ENCODE peak calls at places on chromosomes 6 and 20, in nine cellular contexts. I is cardiac muscle cell; V is upper lobe of right lung; W is SHP77 treated with DMSO at 0.1 percent for 48 hours; T is activated CD4-positive, CD25-positive, alpha-beta regulatory T cell; N is DMS153; B is T-helper 2 cell; O is neural progenitor cell; U is fibroblast of villous mesenchyme. S is an unnamed sample.

GRCh38 chr20:51423810-51424209 is 118.7 kb downstream of the NFATC2 start:
- DNase-seq in I (no peak), V (no peak), W (no peak), T (no peak), N (no peak), B (no peak), O (peak), U (no peak), S (no peak)

GRCh38 chr6:169654590-169655391 is 47.0 kb downstream of the WDR27 start:
- DNase-seq in I (peak), V (peak), W (no peak), T (peak), N (no peak), B (peak), O (no peak), U (peak), S (peak)

GRCh38 chr6:85402071-85402470 is 47.8 kb upstream of the NT5E start:
- DNase-seq in I (no peak), V (no peak), W (no peak), T (no peak), N (no peak), B (no peak), O (no peak), U (no peak), S (no peak)

GRCh38 chr20:47561175-47561574 is 59.5 kb downstream of the NCOA3 start:
- DNase-seq in I (peak), V (no peak), W (no peak), T (no peak), N (no peak), B (no peak), O (no peak), U (peak), S (no peak)

GRCh38 chr20:50197463-50197862 is 6.8 kb downstream of the CEBPB start:
- DNase-seq in I (no peak), V (no peak), W (no peak), T (no peak), N (no peak), B (no peak), O (no peak), U (no peak), S (no peak)

GRCh38 chr20:47043076-47043475 is 148.4 kb downstream of the EYA2 start:
- DNase-seq in I (no peak), V (no peak), W (no peak), T (no peak), N (no peak), B (no peak), O (no peak), U (no peak), S (no peak)

GRCh38 chr20:45042978-45043377 is 57.9 kb downstream of the KCNS1 start:
- DNase-seq in I (no peak), V (no peak), W (no peak), T (no peak), N (no peak), B (no peak), O (no peak), U (no peak), S (no peak)

GRCh38 chr6:160274846-160275510 is 16.4 kb upstream of the SLC22A2 start:
- DNase-seq in I (no peak), V (no peak), W (no peak), T (no peak), N (no peak), B (no peak), O (no peak), U (no peak), S (no peak)

GRCh38 chr6:52392944-52393343 is 27.2 kb upstream of the EFHC1 start:
- DNase-seq in I (peak), V (no peak), W (no peak), T (no peak), N (no peak), B (no peak), O (no peak), U (peak), S (no peak)

GRCh38 chr6:83370607-83371006 is 60.2 kb downstream of the ME1 start:
- DNase-seq in I (peak), V (no peak), W (no peak), T (no peak), N (no peak), B (no peak), O (no peak), U (no peak), S (no peak)

GRCh38 chr6:33324139-33324538 is 6.6 kb upstream of the ZBTB22 start:
- DNase-seq in I (no peak), V (no peak), W (no peak), T (no peak), N (no peak), B (no peak), O (no peak), U (no peak), S (no peak)